ENCODE peak calls at places on chromosomes 2 and 18, in four cellular contexts. One of them, this sample, is unnamed.

GRCh38 chr2:101770672-101771071 is 73.2 kb downstream of the MAP4K4 start:
- DNase-seq in GM10248: peak
- DNase-seq in right cardiac atrium: no peak
- DNase-seq in EL: peak
- DNase-seq in this sample: peak

GRCh38 chr2:220764246-220764645 is 807.9 kb downstream of the EPHA4 start:
- DNase-seq in EL: no peak
- DNase-seq in right cardiac atrium: no peak
- DNase-seq in GM10248: no peak
- DNase-seq in this sample: no peak

GRCh38 chr2:241989074-241989473 is 119.5 kb downstream of the RTP5 start:
- DNase-seq in right cardiac atrium: no peak
- DNase-seq in EL: no peak
- DNase-seq in GM10248: no peak
- DNase-seq in this sample: no peak

GRCh38 chr2:109141727-109142283 is 12.8 kb downstream of the SH3RF3 start:
- DNase-seq in right cardiac atrium: no peak
- DNase-seq in EL: no peak
- DNase-seq in GM10248: no peak
- DNase-seq in this sample: no peak

GRCh38 chr2:64354857-64355680 is 98.9 kb upstream of the LGALSL start:
- DNase-seq in GM10248: no peak
- DNase-seq in right cardiac atrium: no peak
- DNase-seq in EL: peak
- DNase-seq in this sample: peak

GRCh38 chr2:53670351-53670750 is 97.3 kb upstream of the CHAC2 start:
- DNase-seq in GM10248: no peak
- DNase-seq in EL: no peak
- DNase-seq in right cardiac atrium: no peak
- DNase-seq in this sample: peak

GRCh38 chr2:10137053-10137843 is 14.7 kb downstream of the RRM2 start:
- DNase-seq in EL: peak
- DNase-seq in right cardiac atrium: no peak
- DNase-seq in GM10248: no peak
- DNase-seq in this sample: no peak

GRCh38 chr2:195395351-195395750 is 261.7 kb upstream of the SLC39A10 start:
- DNase-seq in right cardiac atrium: no peak
- DNase-seq in GM10248: no peak
- DNase-seq in EL: peak
- DNase-seq in this sample: peak

GRCh38 chr2:239394346-239394945 is 6.4 kb downstream of the HDAC4 start:
- DNase-seq in right cardiac atrium: peak
- DNase-seq in GM10248: no peak
- DNase-seq in EL: no peak
- DNase-seq in this sample: no peak

GRCh38 chr2:210128961-210129360 is 42.2 kb downstream of the KANSL1L start:
- DNase-seq in right cardiac atrium: no peak
- DNase-seq in GM10248: no peak
- DNase-seq in EL: no peak
- DNase-seq in this sample: no peak

GRCh38 chr2:104804148-104804890 is 49.6 kb upstream of the POU3F3 start:
- DNase-seq in right cardiac atrium: no peak
- DNase-seq in GM10248: no peak
- DNase-seq in EL: no peak
- DNase-seq in this sample: no peak

GRCh38 chr2:135004005-135004746 is 43.1 kb downstream of the MAP3K19 start:
- DNase-seq in right cardiac atrium: peak
- DNase-seq in EL: peak
- DNase-seq in GM10248: peak
- DNase-seq in this sample: peak

GRCh38 chr2:178193496-178193822 is 853 bp upstream of the OSBPL6 start:
- DNase-seq in EL: no peak
- DNase-seq in GM10248: no peak
- DNase-seq in right cardiac atrium: no peak
- DNase-seq in this sample: no peak

GRCh38 chr18:11081009-11081532 is 68.3 kb downstream of the PIEZO2 start:
- DNase-seq in right cardiac atrium: no peak
- DNase-seq in GM10248: no peak
- DNase-seq in EL: no peak
- DNase-seq in this sample: no peak

GRCh38 chr2:129191530-129191929 is 787.9 kb upstream of the RAB6C start:
- DNase-seq in right cardiac atrium: no peak
- DNase-seq in EL: no peak
- DNase-seq in GM10248: no peak
- DNase-seq in this sample: no peak

GRCh38 chr2:101109451-101110140 is 41.6 kb downstream of the TBC1D8 start:
- DNase-seq in GM10248: no peak
- DNase-seq in right cardiac atrium: peak
- DNase-seq in EL: no peak
- DNase-seq in this sample: no peak

GRCh38 chr18:41543815-41544214 is 411.2 kb upstream of the PIK3C3 start:
- DNase-seq in GM10248: no peak
- DNase-seq in right cardiac atrium: no peak
- DNase-seq in EL: no peak
- DNase-seq in this sample: no peak

GRCh38 chr2:137947714-137948336 is 16.4 kb upstream of the HNMT start:
- DNase-seq in EL: peak
- DNase-seq in right cardiac atrium: peak
- DNase-seq in GM10248: peak
- DNase-seq in this sample: peak

GRCh38 chr2:23092831-23093230 is 292.1 kb upstream of the KLHL29 start:
- DNase-seq in EL: no peak
- DNase-seq in right cardiac atrium: no peak
- DNase-seq in GM10248: no peak
- DNase-seq in this sample: peak

GRCh38 chr18:23583071-23583865 is 3.0 kb downstream of the NPC1 start:
- DNase-seq in GM10248: no peak
- DNase-seq in EL: no peak
- DNase-seq in right cardiac atrium: no peak
- DNase-seq in this sample: no peak

GRCh38 chr2:164981217-164981990 is 26.1 kb upstream of the SLC38A11 start:
- DNase-seq in GM10248: no peak
- DNase-seq in right cardiac atrium: no peak
- DNase-seq in EL: peak
- DNase-seq in this sample: peak